ENCODE peak calls at places on chromosomes 3 and 15, in eight cellular contexts. G, F, W, M, I, Y, C and B are unnamed samples.

GRCh38 chr3:13538520-13539284 is 10.2 kb upstream of the FBLN2 start:
- DNase-seq in C (no peak), W (no peak), Y (no peak), F (no peak), M (no peak), G (no peak), I (no peak), B (no peak)

GRCh38 chr3:5653426-5653825 is 465.9 kb downstream of the EDEM1 start:
- DNase-seq in C (no peak), M (no peak), Y (no peak), W (no peak), F (no peak), G (no peak), I (no peak), B (no peak)

GRCh38 chr3:170809021-170809974 is 60.7 kb downstream of the RPL22L1 start:
- DNase-seq in F (peak; percentile 83), G (peak; percentile 21), W (no peak), C (no peak), I (no peak), Y (no peak), M (peak; percentile 21), B (no peak)

GRCh38 chr3:14846481-14846880 is 27.7 kb downstream of the FGD5 start:
- DNase-seq in I (no peak), F (no peak), Y (no peak), G (no peak), W (no peak), M (no peak), C (no peak), B (peak; percentile 43)

GRCh38 chr3:107271787-107272387 is 105.4 kb upstream of the CCDC54 start:
- DNase-seq in Y (no peak), M (no peak), I (no peak), W (no peak), F (peak; percentile 61), C (no peak), G (no peak), B (no peak)

GRCh38 chr3:61877359-61877770 is 316.0 kb downstream of the PTPRG start:
- DNase-seq in Y (no peak), I (no peak), W (no peak), C (no peak), F (no peak), M (no peak), G (no peak), B (no peak)

GRCh38 chr15:42048080-42048820 is 27.4 kb upstream of the PLA2G4E start:
- DNase-seq in F (no peak), C (no peak), Y (no peak), I (no peak), W (no peak), G (no peak), M (no peak), B (no peak)

GRCh38 chr15:39580630-39581500 is at the start of gene THBS1:
- DNase-seq in M (peak; percentile 78), F (peak; percentile 95), G (peak; percentile 92), C (peak; percentile 82), Y (peak; percentile 70), W (peak; percentile 19), I (peak; percentile 94), B (peak; percentile 97)

GRCh38 chr3:95408464-95408862 is 1345.6 kb downstream of the NSUN3 start:
- DNase-seq in G (no peak), F (no peak), M (no peak), Y (no peak), I (no peak), C (no peak), W (no peak), B (no peak)

GRCh38 chr3:136818191-136818850 is 605 bp upstream of the SLC35G2 start:
- DNase-seq in Y (peak; percentile 26), M (no peak), I (no peak), F (peak; percentile 92), C (peak; percentile 25), G (peak; percentile 20), W (no peak), B (peak; percentile 69)

GRCh38 chr3:50585919-50586762 is 16.8 kb downstream of the HEMK1 start:
- DNase-seq in C (no peak), Y (no peak), I (no peak), W (no peak), M (no peak), G (no peak), F (no peak), B (no peak)

GRCh38 chr3:4825572-4826236 is 153.5 kb upstream of the BHLHE40 start:
- DNase-seq in Y (peak; percentile 60), W (no peak), G (peak; percentile 76), F (no peak), M (no peak), C (peak; percentile 84), I (no peak), B (no peak)

GRCh38 chr3:143436231-143436930 is 316.8 kb downstream of the CHST2 start:
- DNase-seq in I (no peak), W (no peak), M (no peak), C (no peak), F (peak; percentile 47), G (no peak), Y (no peak), B (no peak)

GRCh38 chr3:54691230-54691900 is 236.5 kb downstream of the LRTM1 start:
- DNase-seq in Y (no peak), M (no peak), W (no peak), C (peak; percentile 12), G (no peak), I (no peak), F (peak; percentile 49), B (no peak)

GRCh38 chr3:113211370-113212154 is at the start of gene BOC:
- DNase-seq in W (peak; percentile 49), I (no peak), F (peak; percentile 68), C (peak; percentile 57), Y (no peak), G (no peak), M (peak; percentile 36), B (peak; percentile 77)

GRCh38 chr3:65901236-65901635 is 137.5 kb downstream of the MAGI1 start:
- DNase-seq in I (no peak), C (no peak), F (no peak), G (no peak), Y (no peak), W (no peak), M (peak; percentile 23), B (no peak)

GRCh38 chr3:156576887-156577427 is 22.0 kb upstream of the SSR3 start:
- DNase-seq in G (no peak), I (no peak), F (no peak), Y (no peak), C (no peak), W (no peak), M (no peak), B (no peak)

GRCh38 chr15:63441266-63441665 is 59.6 kb upstream of the CA12 start:
- DNase-seq in G (no peak), Y (no peak), F (no peak), C (no peak), W (no peak), M (no peak), I (no peak), B (no peak)

GRCh38 chr3:194987571-194988494 is 283.1 kb downstream of the XXYLT1 start:
- DNase-seq in F (peak; percentile 10), C (no peak), G (no peak), Y (no peak), I (no peak), W (no peak), M (no peak), B (no peak)

GRCh38 chr3:68620211-68620610 is 312.1 kb downstream of the TAFA4 start:
- DNase-seq in I (no peak), Y (no peak), F (no peak), W (no peak), G (no peak), M (no peak), C (no peak), B (no peak)

GRCh38 chr15:46178138-46178537 is 543.3 kb downstream of the SQOR start:
- DNase-seq in M (no peak), I (no peak), G (no peak), W (no peak), Y (no peak), C (no peak), F (no peak), B (no peak)
- TF ChIP-seq POLR2A in M (no peak), I (no peak), G (no peak), W (no peak), Y (no peak), C (no peak), F (no peak), B (no peak)

DNA sequence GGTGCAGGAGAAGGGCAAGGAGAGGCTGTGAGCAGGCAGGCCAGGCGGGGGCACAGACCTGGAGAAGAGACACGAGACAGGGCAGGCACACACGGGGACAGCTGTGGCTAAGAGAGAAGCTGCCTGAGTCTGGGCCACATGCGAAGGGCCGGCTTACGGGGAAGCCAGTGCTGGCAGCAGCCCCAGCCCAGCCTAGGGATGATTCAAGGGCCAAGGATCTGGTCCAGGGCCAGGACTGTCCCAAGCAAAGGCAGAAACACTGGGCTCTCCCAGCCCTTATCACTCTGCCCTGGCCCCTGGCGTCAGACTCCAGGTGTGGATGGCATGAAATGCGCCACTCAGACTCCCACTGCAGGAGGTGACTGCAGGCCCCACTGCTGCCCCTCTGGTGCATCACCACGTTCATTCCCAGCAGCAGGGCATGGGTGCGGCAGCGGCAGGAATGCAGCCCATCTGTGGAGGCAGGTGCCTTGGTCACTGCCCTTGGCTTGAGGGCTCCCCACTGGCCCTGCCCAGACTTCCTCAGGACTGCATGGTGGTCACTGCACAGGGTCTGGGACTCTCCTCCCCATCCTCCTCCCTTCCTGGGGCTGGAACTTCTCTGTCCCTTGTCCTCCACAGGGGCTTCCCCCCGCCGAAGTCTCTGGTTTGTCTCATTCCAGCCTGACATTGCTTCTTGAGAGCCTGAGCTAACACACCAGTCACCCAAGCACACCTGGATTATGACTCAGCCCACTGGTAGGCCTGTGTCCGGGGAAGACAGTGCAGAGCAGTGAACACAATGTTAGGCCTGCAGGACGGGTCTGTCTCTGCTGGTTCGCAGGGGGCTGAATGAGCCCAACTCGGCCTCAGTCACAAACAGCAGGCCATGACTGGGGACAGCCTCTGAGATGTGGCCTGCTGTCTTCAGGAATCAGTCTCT is 69.3 kb downstream of the TBC1D2B start:
- DNase-seq in Y (peak; percentile 92), F (peak; percentile 87), C (peak; percentile 40), M (peak; percentile 63), G (peak; percentile 64), W (no peak), I (no peak), B (peak; percentile 94)
- TF ChIP-seq POLR2A in Y (no peak), F (no peak), C (no peak), M (no peak), G (no peak), W (no peak), I (no peak), B (no peak)

DNA sequence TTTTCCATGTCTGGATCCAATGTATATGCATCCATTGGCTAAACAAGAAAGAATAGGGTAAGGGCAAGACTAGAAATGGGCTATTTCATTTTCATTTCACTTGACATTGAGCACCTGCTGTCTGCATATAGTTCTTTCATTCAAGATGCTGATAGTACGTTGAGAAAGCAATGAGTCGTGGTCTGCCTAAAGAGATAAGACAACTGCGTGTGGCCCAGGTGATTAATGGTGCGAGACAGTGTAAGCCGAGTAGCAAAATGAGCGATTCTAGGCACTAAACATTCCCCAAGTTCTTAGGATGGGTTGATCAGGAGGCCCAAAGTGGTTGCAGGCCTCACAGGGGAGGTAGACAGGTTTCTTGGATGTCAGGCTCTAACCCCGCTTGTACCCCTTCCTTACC is 235.4 kb downstream of the PDCD6IP start:
- DNase-seq in W (no peak), Y (no peak), I (no peak), C (no peak), G (no peak), M (no peak), F (no peak), B (no peak)
- TF ChIP-seq POLR2A in W (no peak), Y (no peak), I (no peak), C (no peak), G (no peak), M (no peak), F (no peak), B (no peak)

GRCh38 chr3:118102737-118103136 is 931.9 kb downstream of the IGSF11 start:
- DNase-seq in M (no peak), G (no peak), C (no peak), F (peak; percentile 11), W (no peak), Y (no peak), I (no peak), B (no peak)
- TF ChIP-seq POLR2A in M (no peak), G (no peak), C (no peak), F (no peak), W (no peak), Y (no peak), I (no peak), B (no peak)